ENCODE peak calls at places on chromosomes 4 and X, in nine cellular contexts. One of them, this sample, is unnamed.

GRCh38 chr4:119471259-119471658 is 149.3 kb upstream of the FABP2 start:
- DNase-seq in iPS-NIHi11: no peak
- DNase-seq in Karpas-422: no peak
- DNase-seq in H54: no peak
- DNase-seq in HFF-Myc: no peak
- DNase-seq in stimulated activated CD8-positive, alpha-beta memory T cell treated with anti-CD3 and anti-CD28 coated beads, Interleukin-4, amount 100 ng/mL, for 24 hours: no peak
- DNase-seq in activated CD8-positive, alpha-beta memory T cell treated with anti-CD3 and anti-CD28 coated beads for 48 hours: no peak
- DNase-seq in effector CD4-positive, alpha-beta T cell: no peak
- DNase-seq in NCI-H510A treated with DMSO at 0.1 percent for 48 hours: no peak
- DNase-seq in this sample: no peak

GRCh38 chr4:101020956-101021355 is 326.4 kb downstream of the PPP3CA start:
- DNase-seq in HFF-Myc: peak; percentile 63
- DNase-seq in iPS-NIHi11: no peak
- DNase-seq in Karpas-422: no peak
- DNase-seq in stimulated activated CD8-positive, alpha-beta memory T cell treated with anti-CD3 and anti-CD28 coated beads, Interleukin-4, amount 100 ng/mL, for 24 hours: no peak
- DNase-seq in activated CD8-positive, alpha-beta memory T cell treated with anti-CD3 and anti-CD28 coated beads for 48 hours: no peak
- DNase-seq in NCI-H510A treated with DMSO at 0.1 percent for 48 hours: no peak
- DNase-seq in H54: no peak
- DNase-seq in effector CD4-positive, alpha-beta T cell: no peak
- DNase-seq in this sample: no peak

GRCh38 chr4:2432991-2433530 is 14.3 kb downstream of the CFAP99 start:
- DNase-seq in effector CD4-positive, alpha-beta T cell: no peak
- DNase-seq in iPS-NIHi11: no peak
- DNase-seq in NCI-H510A treated with DMSO at 0.1 percent for 48 hours: no peak
- DNase-seq in HFF-Myc: no peak
- DNase-seq in H54: peak; percentile 53
- DNase-seq in Karpas-422: no peak
- DNase-seq in stimulated activated CD8-positive, alpha-beta memory T cell treated with anti-CD3 and anti-CD28 coated beads, Interleukin-4, amount 100 ng/mL, for 24 hours: no peak
- DNase-seq in activated CD8-positive, alpha-beta memory T cell treated with anti-CD3 and anti-CD28 coated beads for 48 hours: no peak
- DNase-seq in this sample: no peak

GRCh38 chrX:154779261-154779660 is 16.6 kb downstream of the DKC1 start:
- DNase-seq in Karpas-422: no peak
- DNase-seq in effector CD4-positive, alpha-beta T cell: no peak
- DNase-seq in H54: no peak
- DNase-seq in activated CD8-positive, alpha-beta memory T cell treated with anti-CD3 and anti-CD28 coated beads for 48 hours: no peak
- DNase-seq in NCI-H510A treated with DMSO at 0.1 percent for 48 hours: no peak
- DNase-seq in stimulated activated CD8-positive, alpha-beta memory T cell treated with anti-CD3 and anti-CD28 coated beads, Interleukin-4, amount 100 ng/mL, for 24 hours: no peak
- DNase-seq in HFF-Myc: no peak
- DNase-seq in iPS-NIHi11: no peak
- DNase-seq in this sample: no peak

GRCh38 chrX:78650906-78651437 is 8.2 kb downstream of the RTL3 start:
- DNase-seq in H54: no peak
- DNase-seq in iPS-NIHi11: no peak
- DNase-seq in NCI-H510A treated with DMSO at 0.1 percent for 48 hours: no peak
- DNase-seq in stimulated activated CD8-positive, alpha-beta memory T cell treated with anti-CD3 and anti-CD28 coated beads, Interleukin-4, amount 100 ng/mL, for 24 hours: no peak
- DNase-seq in Karpas-422: no peak
- DNase-seq in HFF-Myc: no peak
- DNase-seq in effector CD4-positive, alpha-beta T cell: no peak
- DNase-seq in activated CD8-positive, alpha-beta memory T cell treated with anti-CD3 and anti-CD28 coated beads for 48 hours: no peak
- DNase-seq in this sample: peak; percentile 85

GRCh38 chrX:46715521-46715920 is 43.4 kb downstream of the SLC9A7 start:
- DNase-seq in activated CD8-positive, alpha-beta memory T cell treated with anti-CD3 and anti-CD28 coated beads for 48 hours: no peak
- DNase-seq in HFF-Myc: no peak
- DNase-seq in H54: no peak
- DNase-seq in stimulated activated CD8-positive, alpha-beta memory T cell treated with anti-CD3 and anti-CD28 coated beads, Interleukin-4, amount 100 ng/mL, for 24 hours: no peak
- DNase-seq in effector CD4-positive, alpha-beta T cell: no peak
- DNase-seq in iPS-NIHi11: no peak
- DNase-seq in NCI-H510A treated with DMSO at 0.1 percent for 48 hours: no peak
- DNase-seq in Karpas-422: no peak
- DNase-seq in this sample: no peak

GRCh38 chr4:76943790-76944189 is 5.8 kb upstream of the SEPTIN11 start:
- DNase-seq in iPS-NIHi11: no peak
- DNase-seq in NCI-H510A treated with DMSO at 0.1 percent for 48 hours: no peak
- DNase-seq in activated CD8-positive, alpha-beta memory T cell treated with anti-CD3 and anti-CD28 coated beads for 48 hours: no peak
- DNase-seq in H54: no peak
- DNase-seq in Karpas-422: no peak
- DNase-seq in HFF-Myc: no peak
- DNase-seq in stimulated activated CD8-positive, alpha-beta memory T cell treated with anti-CD3 and anti-CD28 coated beads, Interleukin-4, amount 100 ng/mL, for 24 hours: no peak
- DNase-seq in effector CD4-positive, alpha-beta T cell: no peak
- DNase-seq in this sample: no peak

GRCh38 chrX:103818844-103819243 is 13.2 kb downstream of the RAB9B start:
- DNase-seq in NCI-H510A treated with DMSO at 0.1 percent for 48 hours: no peak
- DNase-seq in iPS-NIHi11: no peak
- DNase-seq in HFF-Myc: no peak
- DNase-seq in activated CD8-positive, alpha-beta memory T cell treated with anti-CD3 and anti-CD28 coated beads for 48 hours: no peak
- DNase-seq in H54: no peak
- DNase-seq in stimulated activated CD8-positive, alpha-beta memory T cell treated with anti-CD3 and anti-CD28 coated beads, Interleukin-4, amount 100 ng/mL, for 24 hours: no peak
- DNase-seq in Karpas-422: no peak
- DNase-seq in effector CD4-positive, alpha-beta T cell: no peak
- DNase-seq in this sample: no peak

GRCh38 chrX:130082244-130083106 is 27.8 kb downstream of the ELF4 start:
- DNase-seq in activated CD8-positive, alpha-beta memory T cell treated with anti-CD3 and anti-CD28 coated beads for 48 hours: no peak
- DNase-seq in NCI-H510A treated with DMSO at 0.1 percent for 48 hours: no peak
- DNase-seq in effector CD4-positive, alpha-beta T cell: peak; percentile 52
- DNase-seq in iPS-NIHi11: no peak
- DNase-seq in HFF-Myc: no peak
- DNase-seq in stimulated activated CD8-positive, alpha-beta memory T cell treated with anti-CD3 and anti-CD28 coated beads, Interleukin-4, amount 100 ng/mL, for 24 hours: peak; percentile 70
- DNase-seq in H54: no peak
- DNase-seq in Karpas-422: peak; percentile 62
- DNase-seq in this sample: no peak

GRCh38 chr4:150518559-150518958 is 63.4 kb upstream of the MAB21L2 start:
- DNase-seq in activated CD8-positive, alpha-beta memory T cell treated with anti-CD3 and anti-CD28 coated beads for 48 hours: no peak
- DNase-seq in effector CD4-positive, alpha-beta T cell: no peak
- DNase-seq in stimulated activated CD8-positive, alpha-beta memory T cell treated with anti-CD3 and anti-CD28 coated beads, Interleukin-4, amount 100 ng/mL, for 24 hours: no peak
- DNase-seq in NCI-H510A treated with DMSO at 0.1 percent for 48 hours: no peak
- DNase-seq in iPS-NIHi11: no peak
- DNase-seq in Karpas-422: no peak
- DNase-seq in HFF-Myc: no peak
- DNase-seq in H54: peak; percentile 3
- DNase-seq in this sample: no peak

GRCh38 chr4:42302348-42302747 is 94.9 kb upstream of the SHISA3 start:
- DNase-seq in stimulated activated CD8-positive, alpha-beta memory T cell treated with anti-CD3 and anti-CD28 coated beads, Interleukin-4, amount 100 ng/mL, for 24 hours: no peak
- DNase-seq in H54: peak; percentile 9
- DNase-seq in HFF-Myc: no peak
- DNase-seq in Karpas-422: peak; percentile 59
- DNase-seq in NCI-H510A treated with DMSO at 0.1 percent for 48 hours: no peak
- DNase-seq in effector CD4-positive, alpha-beta T cell: no peak
- DNase-seq in iPS-NIHi11: peak; percentile 62
- DNase-seq in activated CD8-positive, alpha-beta memory T cell treated with anti-CD3 and anti-CD28 coated beads for 48 hours: no peak
- DNase-seq in this sample: no peak

GRCh38 chr4:124449881-124450280 is 262.7 kb downstream of the ANKRD50 start:
- DNase-seq in effector CD4-positive, alpha-beta T cell: no peak
- DNase-seq in activated CD8-positive, alpha-beta memory T cell treated with anti-CD3 and anti-CD28 coated beads for 48 hours: no peak
- DNase-seq in Karpas-422: no peak
- DNase-seq in stimulated activated CD8-positive, alpha-beta memory T cell treated with anti-CD3 and anti-CD28 coated beads, Interleukin-4, amount 100 ng/mL, for 24 hours: no peak
- DNase-seq in iPS-NIHi11: no peak
- DNase-seq in H54: no peak
- DNase-seq in NCI-H510A treated with DMSO at 0.1 percent for 48 hours: no peak
- DNase-seq in HFF-Myc: no peak
- DNase-seq in this sample: no peak

GRCh38 chr4:153335665-153336064 is 8.8 kb upstream of the MND1 start:
- DNase-seq in effector CD4-positive, alpha-beta T cell: no peak
- DNase-seq in iPS-NIHi11: no peak
- DNase-seq in NCI-H510A treated with DMSO at 0.1 percent for 48 hours: no peak
- DNase-seq in HFF-Myc: no peak
- DNase-seq in H54: no peak
- DNase-seq in activated CD8-positive, alpha-beta memory T cell treated with anti-CD3 and anti-CD28 coated beads for 48 hours: no peak
- DNase-seq in Karpas-422: no peak
- DNase-seq in stimulated activated CD8-positive, alpha-beta memory T cell treated with anti-CD3 and anti-CD28 coated beads, Interleukin-4, amount 100 ng/mL, for 24 hours: no peak
- DNase-seq in this sample: no peak

GRCh38 chr4:71050809-71051208 is 57.4 kb downstream of the DCK start:
- DNase-seq in iPS-NIHi11: no peak
- DNase-seq in H54: no peak
- DNase-seq in stimulated activated CD8-positive, alpha-beta memory T cell treated with anti-CD3 and anti-CD28 coated beads, Interleukin-4, amount 100 ng/mL, for 24 hours: no peak
- DNase-seq in Karpas-422: peak; percentile 51
- DNase-seq in activated CD8-positive, alpha-beta memory T cell treated with anti-CD3 and anti-CD28 coated beads for 48 hours: no peak
- DNase-seq in HFF-Myc: no peak
- DNase-seq in effector CD4-positive, alpha-beta T cell: no peak
- DNase-seq in NCI-H510A treated with DMSO at 0.1 percent for 48 hours: no peak
- DNase-seq in this sample: no peak

GRCh38 chrX:153771686-153772607 is 7.9 kb downstream of the PLXNB3 start:
- DNase-seq in iPS-NIHi11: peak; percentile 1
- DNase-seq in HFF-Myc: no peak
- DNase-seq in effector CD4-positive, alpha-beta T cell: no peak
- DNase-seq in NCI-H510A treated with DMSO at 0.1 percent for 48 hours: no peak
- DNase-seq in activated CD8-positive, alpha-beta memory T cell treated with anti-CD3 and anti-CD28 coated beads for 48 hours: no peak
- DNase-seq in H54: no peak
- DNase-seq in Karpas-422: no peak
- DNase-seq in stimulated activated CD8-positive, alpha-beta memory T cell treated with anti-CD3 and anti-CD28 coated beads, Interleukin-4, amount 100 ng/mL, for 24 hours: no peak
- DNase-seq in this sample: no peak

GRCh38 chr4:149708513-149709175 is 107.0 kb downstream of the IQCM start:
- DNase-seq in stimulated activated CD8-positive, alpha-beta memory T cell treated with anti-CD3 and anti-CD28 coated beads, Interleukin-4, amount 100 ng/mL, for 24 hours: no peak
- DNase-seq in Karpas-422: no peak
- DNase-seq in iPS-NIHi11: no peak
- DNase-seq in HFF-Myc: peak; percentile 19
- DNase-seq in NCI-H510A treated with DMSO at 0.1 percent for 48 hours: no peak
- DNase-seq in effector CD4-positive, alpha-beta T cell: no peak
- DNase-seq in H54: no peak
- DNase-seq in activated CD8-positive, alpha-beta memory T cell treated with anti-CD3 and anti-CD28 coated beads for 48 hours: no peak
- DNase-seq in this sample: no peak

GRCh38 chrX:100297732-100298131 is 112.3 kb downstream of the PCDH19 start:
- DNase-seq in activated CD8-positive, alpha-beta memory T cell treated with anti-CD3 and anti-CD28 coated beads for 48 hours: no peak
- DNase-seq in Karpas-422: no peak
- DNase-seq in iPS-NIHi11: no peak
- DNase-seq in NCI-H510A treated with DMSO at 0.1 percent for 48 hours: no peak
- DNase-seq in effector CD4-positive, alpha-beta T cell: no peak
- DNase-seq in HFF-Myc: no peak
- DNase-seq in stimulated activated CD8-positive, alpha-beta memory T cell treated with anti-CD3 and anti-CD28 coated beads, Interleukin-4, amount 100 ng/mL, for 24 hours: no peak
- DNase-seq in H54: no peak
- DNase-seq in this sample: no peak

GRCh38 chr4:33924801-33925200 is 2319.5 kb downstream of the ARAP2 start:
- DNase-seq in NCI-H510A treated with DMSO at 0.1 percent for 48 hours: no peak
- DNase-seq in H54: no peak
- DNase-seq in stimulated activated CD8-positive, alpha-beta memory T cell treated with anti-CD3 and anti-CD28 coated beads, Interleukin-4, amount 100 ng/mL, for 24 hours: no peak
- DNase-seq in activated CD8-positive, alpha-beta memory T cell treated with anti-CD3 and anti-CD28 coated beads for 48 hours: no peak
- DNase-seq in effector CD4-positive, alpha-beta T cell: no peak
- DNase-seq in iPS-NIHi11: no peak
- DNase-seq in Karpas-422: no peak
- DNase-seq in HFF-Myc: no peak
- DNase-seq in this sample: no peak

GRCh38 chr4:185023471-185023870 is 5.2 kb downstream of the HELT start:
- DNase-seq in Karpas-422: no peak
- DNase-seq in stimulated activated CD8-positive, alpha-beta memory T cell treated with anti-CD3 and anti-CD28 coated beads, Interleukin-4, amount 100 ng/mL, for 24 hours: no peak
- DNase-seq in activated CD8-positive, alpha-beta memory T cell treated with anti-CD3 and anti-CD28 coated beads for 48 hours: no peak
- DNase-seq in HFF-Myc: no peak
- DNase-seq in effector CD4-positive, alpha-beta T cell: no peak
- DNase-seq in iPS-NIHi11: no peak
- DNase-seq in NCI-H510A treated with DMSO at 0.1 percent for 48 hours: no peak
- DNase-seq in H54: no peak
- DNase-seq in this sample: no peak

GRCh38 chrX:20686256-20686655 is 419.5 kb upstream of the RPS6KA3 start:
- DNase-seq in Karpas-422: no peak
- DNase-seq in effector CD4-positive, alpha-beta T cell: no peak
- DNase-seq in H54: no peak
- DNase-seq in NCI-H510A treated with DMSO at 0.1 percent for 48 hours: no peak
- DNase-seq in activated CD8-positive, alpha-beta memory T cell treated with anti-CD3 and anti-CD28 coated beads for 48 hours: no peak
- DNase-seq in HFF-Myc: no peak
- DNase-seq in stimulated activated CD8-positive, alpha-beta memory T cell treated with anti-CD3 and anti-CD28 coated beads, Interleukin-4, amount 100 ng/mL, for 24 hours: no peak
- DNase-seq in iPS-NIHi11: no peak
- DNase-seq in this sample: no peak

GRCh38 chrX:148501121-148502066 is 977 bp downstream of the AFF2 start:
- DNase-seq in stimulated activated CD8-positive, alpha-beta memory T cell treated with anti-CD3 and anti-CD28 coated beads, Interleukin-4, amount 100 ng/mL, for 24 hours: no peak
- DNase-seq in NCI-H510A treated with DMSO at 0.1 percent for 48 hours: no peak
- DNase-seq in effector CD4-positive, alpha-beta T cell: no peak
- DNase-seq in HFF-Myc: no peak
- DNase-seq in activated CD8-positive, alpha-beta memory T cell treated with anti-CD3 and anti-CD28 coated beads for 48 hours: no peak
- DNase-seq in iPS-NIHi11: peak; percentile 20
- DNase-seq in Karpas-422: peak; percentile 76
- DNase-seq in H54: no peak
- DNase-seq in this sample: no peak

GRCh38 chr4:185534850-185535761 is at the start of gene PDLIM3:
- DNase-seq in H54: peak; percentile 25
- DNase-seq in Karpas-422: no peak
- DNase-seq in effector CD4-positive, alpha-beta T cell: no peak
- DNase-seq in NCI-H510A treated with DMSO at 0.1 percent for 48 hours: peak; percentile 58
- DNase-seq in activated CD8-positive, alpha-beta memory T cell treated with anti-CD3 and anti-CD28 coated beads for 48 hours: no peak
- DNase-seq in HFF-Myc: no peak
- DNase-seq in stimulated activated CD8-positive, alpha-beta memory T cell treated with anti-CD3 and anti-CD28 coated beads, Interleukin-4, amount 100 ng/mL, for 24 hours: no peak
- DNase-seq in iPS-NIHi11: peak; percentile 88
- DNase-seq in this sample: no peak

This sample was measured in SK-N-MC.